ENCODE peak calls at places on chromosomes 5 and 9, in seven cellular contexts. F, B, S, H, D, E and Z are unnamed samples.

GRCh38 chr5:110909950-110910349 is 161.6 kb upstream of the TSLP start:
- DNase-seq in F (no peak), B (no peak), E (no peak), S (no peak), H (no peak), D (no peak), Z (no peak)

GRCh38 chr5:149425729-149426128 is 46.6 kb upstream of the IL17B start:
- DNase-seq in H (no peak), F (no peak), S (no peak), B (no peak), D (no peak), E (no peak), Z (no peak)

GRCh38 chr9:26142631-26143030 is 464.4 kb upstream of the TUSC1 start:
- DNase-seq in H (no peak), D (no peak), B (no peak), E (no peak), F (no peak), S (no peak), Z (no peak)

GRCh38 chr9:129285979-129286772 is 108.1 kb upstream of the IER5L start:
- DNase-seq in D (no peak), E (no peak), H (no peak), S (peak), B (no peak), F (peak), Z (no peak)

GRCh38 chr5:10306806-10307205 is 896 bp downstream of the CMBL start:
- DNase-seq in B (no peak), F (no peak), S (no peak), E (no peak), D (no peak), H (no peak), Z (no peak)

GRCh38 chr9:133597316-133597957 is 11.8 kb downstream of the FAM163B start:
- DNase-seq in F (no peak), D (no peak), E (no peak), S (no peak), H (no peak), B (no peak), Z (no peak)

GRCh38 chr5:168327994-168328393 is 36.5 kb downstream of the WWC1 start:
- DNase-seq in E (no peak), D (no peak), H (no peak), F (no peak), B (no peak), S (no peak), Z (no peak)

GRCh38 chr5:130282044-130282443 is 377.8 kb downstream of the CHSY3 start:
- DNase-seq in D (no peak), F (peak), H (no peak), E (no peak), B (no peak), S (no peak), Z (no peak)

GRCh38 chr5:112371054-112371453 is 48.0 kb downstream of the EPB41L4A start:
- DNase-seq in E (no peak), B (no peak), H (no peak), D (no peak), F (no peak), S (no peak), Z (no peak)

GRCh38 chr9:33731625-33732024 is 63.7 kb upstream of the PRSS3 start:
- DNase-seq in E (no peak), B (no peak), F (no peak), D (no peak), S (no peak), H (no peak), Z (no peak)

GRCh38 chr5:55597014-55597981 is 62.5 kb upstream of the PLPP1 start:
- DNase-seq in B (peak), E (no peak), H (no peak), F (peak), S (no peak), D (peak), Z (peak)

GRCh38 chr5:137372386-137373160 is 126.6 kb downstream of the SPOCK1 start:
- DNase-seq in D (no peak), F (no peak), B (no peak), E (no peak), H (no peak), S (no peak), Z (no peak)

GRCh38 chr5:89128097-89128496 is 245.1 kb upstream of the MEF2C start:
- DNase-seq in E (no peak), H (no peak), B (no peak), D (no peak), F (no peak), S (no peak), Z (no peak)

GRCh38 chr9:113919422-113919821 is 43.3 kb downstream of the ZNF618 start:
- DNase-seq in S (no peak), F (no peak), H (no peak), E (no peak), D (peak), B (no peak), Z (peak)

GRCh38 chr5:74016373-74016772 is 390.4 kb downstream of the ARHGEF28 start:
- DNase-seq in H (no peak), F (no peak), E (no peak), S (no peak), B (no peak), D (no peak), Z (no peak)

GRCh38 chr5:125865166-125865815 is 557.9 kb upstream of the GRAMD2B start:
- DNase-seq in B (no peak), H (no peak), F (no peak), D (no peak), S (no peak), E (no peak), Z (no peak)

GRCh38 chr5:26894719-26895263 is 143.6 kb downstream of the CDH9 start:
- DNase-seq in D (no peak), H (no peak), E (no peak), F (no peak), S (no peak), B (no peak), Z (no peak)

GRCh38 chr5:165805756-165806155 is 2300.3 kb downstream of the MAT2B start:
- DNase-seq in B (no peak), H (no peak), E (no peak), D (no peak), S (no peak), F (no peak), Z (no peak)

GRCh38 chr5:17289681-17290619 is 72.5 kb downstream of the BASP1 start:
- DNase-seq in B (no peak), S (no peak), F (no peak), E (no peak), D (no peak), H (no peak), Z (no peak)

GRCh38 chr5:155150012-155150411 is 136.5 kb downstream of the KIF4B start:
- DNase-seq in D (no peak), H (no peak), B (no peak), F (no peak), E (peak), S (no peak), Z (no peak)

GRCh38 chr5:9789818-9790217 is 159.7 kb upstream of the TAS2R1 start:
- DNase-seq in H (no peak), D (no peak), B (no peak), S (no peak), F (no peak), E (no peak), Z (no peak)

GRCh38 chr9:112103405-112103804 is 71.7 kb downstream of the SUSD1 start:
- DNase-seq in S (no peak), F (no peak), B (no peak), H (no peak), E (no peak), D (no peak), Z (no peak)

GRCh38 chr5:181261320-181262085 is 560 bp upstream of the TRIM52 start:
- DNase-seq in S (peak), H (peak), B (peak), D (peak), F (peak), E (peak), Z (peak)

GRCh38 chr5:142342128-142342981 is 17.5 kb upstream of the SPRY4 start:
- DNase-seq in E (no peak), B (peak), F (peak), H (no peak), D (no peak), S (no peak), Z (no peak)

GRCh38 chr9:14306672-14307646 is 7.0 kb downstream of the NFIB start:
- DNase-seq in H (no peak), F (no peak), B (peak), E (no peak), S (no peak), D (no peak), Z (no peak)

GRCh38 chr5:757931-758697 is 26.4 kb downstream of the ZDHHC11B start:
- DNase-seq in B (no peak), D (peak), S (peak), E (no peak), F (peak), H (peak), Z (no peak)

GRCh38 chr5:146832985-146833732 is 45.4 kb downstream of the PPP2R2B start:
- DNase-seq in B (no peak), F (no peak), S (peak), E (no peak), D (no peak), H (no peak), Z (no peak)

GRCh38 chr5:132344775-132345514 is 24.6 kb upstream of the SLC22A5 start:
- DNase-seq in E (no peak), D (no peak), F (no peak), B (no peak), H (no peak), S (no peak), Z (no peak)

GRCh38 chr5:126445502-126446174 is 22.4 kb downstream of the GRAMD2B start:
- DNase-seq in D (no peak), E (no peak), H (no peak), F (no peak), S (no peak), B (no peak), Z (no peak)

GRCh38 chr5:5025774-5026406 is 114.2 kb upstream of the ADAMTS16 start:
- DNase-seq in E (no peak), B (no peak), F (no peak), S (no peak), H (no peak), D (no peak), Z (no peak)

GRCh38 chr9:18296702-18297531 is 177.0 kb upstream of the ADAMTSL1 start:
- DNase-seq in D (no peak), B (no peak), E (no peak), H (no peak), S (no peak), F (no peak), Z (no peak)

GRCh38 chr9:113545068-113545467 is 81.5 kb downstream of the RGS3 start:
- DNase-seq in F (peak), B (peak), E (no peak), S (no peak), H (no peak), D (no peak), Z (no peak)

GRCh38 chr5:6732634-6733410 is 19.6 kb downstream of the TENT4A start:
- DNase-seq in E (no peak), H (no peak), D (peak), F (peak), S (no peak), B (peak), Z (no peak)

GRCh38 chr9:137007816-137008270 is 11.5 kb upstream of the CLIC3 start:
- DNase-seq in S (no peak), D (no peak), H (no peak), B (no peak), E (no peak), F (no peak), Z (no peak)

GRCh38 chr5:138932171-138932810 is 57.2 kb upstream of the LRRTM2 start:
- DNase-seq in B (no peak), F (no peak), H (no peak), E (no peak), D (no peak), S (peak), Z (no peak)

GRCh38 chr5:90983148-90983547 is 400.0 kb downstream of the ARRDC3 start:
- DNase-seq in E (peak), D (no peak), S (no peak), B (no peak), H (no peak), F (no peak), Z (no peak)

GRCh38 chr9:107389617-107390071 is 99.9 kb downstream of the KLF4 start:
- DNase-seq in F (no peak), S (peak), B (peak), E (no peak), H (no peak), D (peak), Z (peak)

GRCh38 chr5:137206030-137206715 is 293.0 kb downstream of the SPOCK1 start:
- DNase-seq in D (no peak), E (no peak), F (no peak), S (no peak), H (no peak), B (no peak), Z (no peak)

GRCh38 chr9:16335788-16336580 is 534.5 kb downstream of the BNC2 start:
- DNase-seq in H (no peak), B (peak), E (no peak), F (peak), D (peak), S (peak), Z (no peak)

DNA sequence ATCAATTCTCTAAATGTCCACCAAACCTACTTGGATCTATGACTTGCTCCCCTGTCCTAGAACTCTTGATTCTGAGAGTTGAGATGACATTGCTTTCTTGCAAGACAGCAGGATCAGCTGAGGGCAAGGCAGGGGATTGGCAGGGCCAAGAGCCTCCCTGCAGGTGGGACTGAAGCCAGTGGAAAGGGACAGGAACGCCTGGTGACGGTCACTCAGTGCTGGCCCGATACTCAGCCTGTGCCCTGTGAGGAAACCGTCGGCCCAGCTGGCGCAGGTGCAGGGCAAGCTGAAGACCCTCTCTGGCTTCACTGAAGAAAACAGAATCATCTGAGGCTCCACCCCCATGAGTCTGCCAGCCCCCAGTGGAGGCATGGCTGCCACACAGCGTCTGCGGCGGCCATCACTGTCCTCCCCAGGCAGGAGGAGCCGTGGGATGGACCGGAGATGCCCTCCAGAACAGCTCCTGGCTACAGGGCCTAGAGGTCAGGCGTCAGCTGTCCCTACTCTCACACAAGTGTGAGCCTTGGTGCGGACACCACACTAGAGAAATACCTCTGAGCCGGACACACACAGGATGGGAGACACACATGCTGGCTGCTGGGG is 14.7 kb downstream of the UBAC1 start:
- DNase-seq in E (no peak), F (no peak), B (no peak), D (no peak), S (no peak), H (no peak), Z (no peak)
- H3K27ac ChIP-seq in E (no peak), F (no peak), B (no peak), D (no peak), S (no peak), H (no peak), Z (no peak)

GRCh38 chr9:134841180-134841904 is 39.3 kb upstream of the FCN2 start:
- DNase-seq in D (no peak), B (no peak), S (no peak), F (no peak), E (no peak), H (no peak), Z (no peak)
- H3K27ac ChIP-seq in D (no peak), B (no peak), S (no peak), F (no peak), E (no peak), H (no peak), Z (no peak)

GRCh38 chr9:37915911-37916470 is 12.1 kb upstream of the SLC25A51 start:
- DNase-seq in S (no peak), D (no peak), F (no peak), E (no peak), H (no peak), B (no peak), Z (no peak)

GRCh38 chr9:37916471-37917314 is 12.8 kb upstream of the SLC25A51 start:
- DNase-seq in D (no peak), H (no peak), S (no peak), F (no peak), B (no peak), E (no peak), Z (no peak)

GRCh38 chr9:37913480-37914153 is 9.7 kb upstream of the SLC25A51 start:
- DNase-seq in E (peak), D (peak), S (peak), H (peak), F (peak), B (peak), Z (peak)

GRCh38 chr9:37914701-37915358 is 10.9 kb upstream of the SLC25A51 start:
- DNase-seq in F (peak), D (no peak), B (no peak), S (no peak), E (no peak), H (no peak), Z (no peak)

GRCh38 chr9:37914154-37914551 is 10.2 kb upstream of the SLC25A51 start:
- DNase-seq in S (no peak), F (no peak), H (no peak), E (no peak), D (no peak), B (no peak), Z (no peak)
- H3K27ac ChIP-seq in S (no peak), F (no peak), H (no peak), E (no peak), D (no peak), B (peak), Z (no peak)

GRCh38 chr5:140342287-140342686 is 4.1 kb downstream of the HBEGF start:
- DNase-seq in S (no peak), F (peak), D (peak), E (peak), H (no peak), B (no peak), Z (no peak)

GRCh38 chr5:140339636-140340035 is 6.8 kb downstream of the HBEGF start:
- DNase-seq in B (no peak), S (no peak), D (no peak), H (no peak), F (no peak), E (no peak), Z (no peak)

GRCh38 chr5:140342896-140343295 is 3.5 kb downstream of the HBEGF start:
- DNase-seq in S (no peak), E (no peak), F (no peak), H (no peak), D (no peak), B (no peak), Z (no peak)

GRCh38 chr5:140340605-140341004 is 5.8 kb downstream of the HBEGF start:
- DNase-seq in H (no peak), B (no peak), F (no peak), S (no peak), E (no peak), D (no peak), Z (no peak)

GRCh38 chr5:140341591-140341990 is 4.8 kb downstream of the HBEGF start:
- DNase-seq in S (peak), F (peak), E (no peak), B (no peak), D (peak), H (no peak), Z (no peak)
- H3K27ac ChIP-seq in S (peak), F (peak), E (peak), B (no peak), D (no peak), H (no peak), Z (no peak)